ENCODE peak calls at places on chromosome 20, in four cellular contexts. C is HepG2, Q is WTC11, T is K562. H is an unnamed sample.

GRCh38 chr20:18188446-18188845 is 50.8 kb downstream of the KAT14 start:
- DNase-seq in C (no peak), Q (no peak), T (no peak), H (no peak)

GRCh38 chr20:7760261-7761048 is 179.8 kb downstream of the HAO1 start:
- DNase-seq in C (no peak), Q (no peak), T (no peak), H (no peak)

GRCh38 chr20:36231331-36231730 is 4.9 kb upstream of the AAR2 start:
- DNase-seq in C (no peak), Q (peak; percentile 34), T (no peak), H (no peak)

GRCh38 chr20:10679269-10679668 is 5.5 kb upstream of the JAG1 start:
- DNase-seq in C (no peak), Q (no peak), T (no peak), H (no peak)

GRCh38 chr20:12358006-12358654 is 440.4 kb downstream of the BTBD3 start:
- DNase-seq in C (no peak), Q (peak; percentile 17), T (no peak), H (no peak)

GRCh38 chr20:4090756-4091331 is 75.5 kb upstream of the RNF24 start:
- DNase-seq in C (peak; percentile 76), Q (no peak), T (peak; percentile 39), H (no peak)

GRCh38 chr20:57656252-57656820 is 36.1 kb upstream of the ZBP1 start:
- DNase-seq in C (no peak), Q (peak; percentile 7), T (peak; percentile 21), H (peak; percentile 11)

GRCh38 chr20:45890077-45890996 is 671 bp downstream of the NEURL2 start:
- DNase-seq in C (peak; percentile 92), Q (peak; percentile 89), T (peak; percentile 19), H (peak; percentile 91)

GRCh38 chr20:45994761-45995160 is 13.9 kb upstream of the MMP9 start:
- DNase-seq in C (no peak), Q (no peak), T (no peak), H (no peak)

GRCh38 chr20:35788796-35789195 is 17.0 kb downstream of the PHF20 start:
- DNase-seq in C (no peak), Q (no peak), T (no peak), H (no peak)

GRCh38 chr20:59439243-59439642 is 138.8 kb downstream of the EDN3 start:
- DNase-seq in C (no peak), Q (peak; percentile 19), T (peak; percentile 37), H (no peak)

GRCh38 chr20:19779634-19780033 is 21.6 kb downstream of the RIN2 start:
- DNase-seq in C (no peak), Q (no peak), T (no peak), H (no peak)

GRCh38 chr20:40811660-40812414 is 122.8 kb upstream of the MAFB start:
- DNase-seq in C (no peak), Q (no peak), T (no peak), H (peak; percentile 36)

GRCh38 chr20:11726021-11726420 is 191.7 kb upstream of the BTBD3 start:
- DNase-seq in C (no peak), Q (no peak), T (no peak), H (no peak)

GRCh38 chr20:21395666-21396044 is 1.7 kb downstream of the NKX2-4 start:
- DNase-seq in C (no peak), Q (peak; percentile 27), T (no peak), H (no peak)

GRCh38 chr20:13220194-13220856 is 749 bp upstream of the ISM1 start:
- DNase-seq in C (no peak), Q (peak; percentile 78), T (no peak), H (peak; percentile 66)

GRCh38 chr20:8212286-8212685 is 80.2 kb downstream of the PLCB1 start:
- DNase-seq in C (no peak), Q (no peak), T (no peak), H (no peak)

GRCh38 chr20:33696448-33696847 is 10.3 kb upstream of the E2F1 start:
- DNase-seq in C (no peak), Q (no peak), T (no peak), H (peak; percentile 81)

GRCh38 chr20:10067305-10067704 is 32.5 kb downstream of the ANKEF1 start:
- DNase-seq in C (no peak), Q (no peak), T (no peak), H (no peak)

GRCh38 chr20:47389867-47390347 is 33.4 kb upstream of the ZMYND8 start:
- DNase-seq in C (no peak), Q (no peak), T (no peak), H (no peak)

GRCh38 chr20:47391276-47392010 is 34.9 kb upstream of the ZMYND8 start:
- DNase-seq in C (no peak), Q (no peak), T (no peak), H (no peak)

GRCh38 chr20:47396762-47397476 is 40.4 kb upstream of the ZMYND8 start:
- DNase-seq in C (peak; percentile 74), Q (no peak), T (no peak), H (no peak)

GRCh38 chr20:47392721-47393073 is 36.2 kb upstream of the ZMYND8 start:
- DNase-seq in C (no peak), Q (no peak), T (no peak), H (no peak)

DNA sequence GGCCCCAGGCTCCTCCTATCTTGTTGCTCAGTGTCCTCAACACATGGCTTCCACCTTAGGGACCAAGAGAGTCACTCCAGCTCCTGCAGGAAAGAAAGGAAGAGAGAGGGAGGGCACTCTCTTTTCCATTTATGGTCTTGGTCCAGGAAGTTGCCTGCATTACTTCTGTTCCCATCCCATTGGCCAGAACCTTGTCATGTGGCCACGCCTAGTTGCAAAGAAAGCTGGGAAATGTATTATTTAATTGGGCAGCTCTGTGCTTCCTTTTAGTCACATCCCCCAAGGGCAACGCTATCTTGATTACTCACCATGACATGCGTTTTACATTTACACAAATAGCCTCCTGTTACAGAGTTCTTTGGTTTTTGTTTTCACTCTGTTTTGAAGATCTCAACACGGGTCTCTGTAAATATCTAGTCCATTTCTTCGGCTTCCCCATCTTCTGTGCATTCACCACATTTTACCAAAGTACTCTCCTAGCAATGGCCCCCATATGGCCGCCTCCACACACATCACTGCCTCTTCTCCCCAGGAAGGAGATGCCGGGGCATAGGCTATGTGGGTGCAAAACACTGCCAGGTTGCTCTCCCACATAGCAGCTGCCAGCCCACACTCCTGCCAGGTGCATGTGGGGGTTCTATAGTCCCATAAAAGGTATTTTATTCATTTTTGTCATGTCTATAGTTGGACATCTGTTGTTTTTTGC is 35.7 kb upstream of the ZMYND8 start:
- DNase-seq in C (peak; percentile 71), Q (no peak), T (peak; percentile 83), H (peak; percentile 23)
- TF ChIP-seq FOXJ3 in C (no peak), Q (no peak), T (no peak), H (no peak)

GRCh38 chr20:51044796-51045195 is 21.9 kb upstream of the KCNG1 start:
- DNase-seq in C (no peak), Q (no peak), T (no peak), H (no peak)

GRCh38 chr20:51042657-51043247 is 19.8 kb upstream of the KCNG1 start:
- DNase-seq in C (peak; percentile 54), Q (peak; percentile 65), T (no peak), H (no peak)

GRCh38 chr20:51042064-51042463 is 19.2 kb upstream of the KCNG1 start:
- DNase-seq in C (no peak), Q (no peak), T (no peak), H (no peak)

GRCh38 chr20:51043811-51044210 is 20.9 kb upstream of the KCNG1 start:
- DNase-seq in C (no peak), Q (no peak), T (no peak), H (no peak)

DNA sequence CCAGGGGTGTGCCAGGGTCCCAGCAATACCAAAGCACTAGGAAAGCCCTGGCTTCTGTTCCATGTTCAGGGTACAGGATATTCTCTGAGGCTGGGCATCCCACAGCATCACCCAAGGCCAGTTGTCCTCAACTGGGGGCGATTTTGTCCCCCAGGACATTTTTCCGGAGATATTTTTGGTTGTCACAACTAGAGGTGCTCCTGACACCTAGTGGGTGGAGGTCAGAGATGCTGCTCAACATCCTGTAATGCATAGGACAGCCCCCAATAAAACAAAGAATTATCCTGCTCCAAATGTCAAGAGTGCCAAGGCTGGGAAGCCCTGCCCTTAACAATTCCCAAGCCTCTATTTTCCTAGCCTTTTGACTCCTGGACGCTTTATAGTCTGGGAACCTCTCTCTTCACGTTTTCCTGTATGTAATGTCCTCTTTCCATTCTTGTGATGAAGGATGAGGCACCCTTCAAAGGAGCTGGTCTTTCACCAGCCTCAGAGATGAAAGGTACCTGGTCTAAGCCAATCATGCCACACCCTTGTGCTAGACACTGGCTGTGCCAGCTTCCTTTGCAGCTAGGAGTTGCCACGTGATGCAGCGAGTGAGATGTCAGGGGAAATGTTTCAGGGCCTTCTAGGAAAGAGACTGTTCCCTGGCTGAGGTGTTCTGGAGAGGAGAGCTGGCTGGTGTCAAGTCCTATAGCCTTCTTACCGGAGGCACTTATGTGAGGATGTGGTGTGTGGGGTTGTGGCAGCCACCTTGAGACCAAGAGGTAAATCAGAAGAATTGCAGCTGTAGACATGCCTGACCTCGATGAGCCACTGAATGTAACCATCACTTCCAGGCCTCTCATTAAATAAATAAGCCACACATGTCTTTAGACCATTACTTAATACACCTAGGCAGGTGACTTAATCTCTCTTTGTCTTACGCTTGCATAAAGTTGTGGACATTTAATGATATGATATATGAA is 23.4 kb upstream of the KCNG1 start:
- DNase-seq in C (no peak), Q (no peak), T (no peak), H (no peak)
- TF ChIP-seq FOXJ3 in C (no peak), Q (no peak), T (no peak), H (no peak)

GRCh38 chr20:1334761-1335160 is 5.8 kb upstream of the SDCBP2 start:
- DNase-seq in C (peak; percentile 63), Q (no peak), T (no peak), H (no peak)

GRCh38 chr20:1334370-1334731 is 5.4 kb upstream of the SDCBP2 start:
- DNase-seq in C (no peak), Q (no peak), T (no peak), H (no peak)

GRCh38 chr20:1332749-1333300 is 3.9 kb upstream of the SDCBP2 start:
- DNase-seq in C (no peak), Q (no peak), T (no peak), H (no peak)

GRCh38 chr20:1331801-1332453 is 3.0 kb upstream of the SDCBP2 start:
- DNase-seq in C (no peak), Q (no peak), T (no peak), H (no peak)

GRCh38 chr20:1333462-1334369 is 4.8 kb upstream of the SDCBP2 start:
- DNase-seq in C (no peak), Q (no peak), T (no peak), H (no peak)
- TF ChIP-seq FOXJ3 in C (no peak), Q (no peak), T (no peak), H (no peak)

GRCh38 chr20:37850724-37851123 is 52.2 kb upstream of the VSTM2L start:
- DNase-seq in C (no peak), Q (no peak), T (peak; percentile 90), H (no peak)
- TF ChIP-seq FOXJ3 in C (no peak), Q (no peak), T (no peak), H (no peak)

DNA sequence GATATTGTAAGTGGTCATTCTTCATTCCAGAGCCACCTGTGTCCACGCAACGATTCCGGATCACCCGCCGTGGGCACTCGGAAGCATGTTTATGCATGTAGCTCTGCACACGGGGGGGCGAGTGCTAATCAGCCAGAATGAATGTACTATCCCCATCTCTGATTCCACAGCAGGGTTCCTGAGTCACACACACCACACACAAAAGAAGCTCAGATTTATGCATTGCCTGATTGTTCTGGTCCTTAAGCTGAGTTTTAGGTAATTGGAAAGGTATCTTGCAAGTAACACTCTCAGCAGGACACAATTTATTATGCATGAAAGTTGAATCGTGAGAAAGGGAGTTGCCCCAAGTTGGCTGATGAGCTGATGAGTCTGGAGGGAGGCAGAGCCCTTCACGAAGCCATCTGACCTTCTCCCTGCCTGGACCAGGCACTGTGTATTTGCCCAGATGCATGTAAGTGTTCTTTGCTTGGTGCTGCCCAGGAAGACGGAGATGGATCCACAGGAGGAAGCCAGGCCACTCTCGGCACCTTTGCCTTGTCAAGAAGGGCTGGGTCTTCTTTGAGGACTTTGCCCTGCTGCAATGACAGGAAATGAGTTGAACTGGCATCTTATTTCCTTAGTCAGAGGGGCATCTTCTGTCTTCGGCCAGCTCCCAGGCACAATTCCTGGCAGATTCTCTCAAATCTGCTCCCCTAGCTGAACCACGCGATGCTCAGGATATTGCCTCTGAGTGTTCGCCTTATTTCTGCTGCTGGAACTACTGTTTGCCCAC is 141.1 kb downstream of the SYNDIG1 start:
- DNase-seq in C (no peak), Q (no peak), T (no peak), H (no peak)
- TF ChIP-seq FOXJ3 in C (no peak), Q (no peak), T (no peak), H (no peak)

H was measured in SK-N-SH.